ENCODE peak calls at places on chromosome 22, in ten cellular contexts. G is H9; F is Daoy; H is ELF-1; T is fibroblast of the conjunctiva; R is SW 1271; N is NB4; D is psoas muscle; Y is coronary artery; A is activated gamma-delta T cell treated with anti-CD3 and anti-CD28 coated beads, Interleukin-2, amount 50 U/mL, for 16 hours. W is an unnamed sample.

GRCh38 chr22:28034760-28035401 is 115.8 kb upstream of the PITPNB start:
- DNase-seq in G (no peak), F (peak), H (no peak), T (peak), R (no peak), N (no peak), D (peak), Y (peak), A (no peak), W (no peak)

GRCh38 chr22:33038131-33038772 is 19.9 kb downstream of the SYN3 start:
- DNase-seq in G (no peak), F (peak), H (peak), T (no peak), R (no peak), N (peak), D (no peak), Y (no peak), A (no peak), W (no peak)

GRCh38 chr22:38453065-38453672 is 1.8 kb downstream of the KCNJ4 start:
- DNase-seq in G (no peak), F (no peak), H (no peak), T (no peak), R (no peak), N (no peak), D (no peak), Y (no peak), A (no peak), W (no peak)

GRCh38 chr22:30763815-30764686 is 69.4 kb downstream of the OSBP2 start:
- DNase-seq in G (peak), F (peak), H (peak), T (peak), R (no peak), N (peak), D (peak), Y (no peak), A (peak), W (peak)

GRCh38 chr22:30212363-30212995 is 34.1 kb downstream of the LIF start:
- DNase-seq in G (no peak), F (peak), H (no peak), T (no peak), R (peak), N (peak), D (peak), Y (no peak), A (no peak), W (peak)

GRCh38 chr22:30196141-30196866 is 50.3 kb downstream of the LIF start:
- DNase-seq in G (peak), F (peak), H (peak), T (peak), R (peak), N (peak), D (peak), Y (peak), A (peak), W (peak)

GRCh38 chr22:38724926-38725571 is 19.3 kb downstream of the GTPBP1 start:
- DNase-seq in G (no peak), F (no peak), H (peak), T (no peak), R (no peak), N (peak), D (no peak), Y (no peak), A (no peak), W (peak)

GRCh38 chr22:29731058-29731850 is 11.5 kb downstream of the CABP7 start:
- DNase-seq in G (no peak), F (no peak), H (no peak), T (no peak), R (no peak), N (no peak), D (no peak), Y (no peak), A (no peak), W (no peak)

GRCh38 chr22:39024923-39025322 is 4.0 kb downstream of the APOBEC3D start:
- DNase-seq in G (no peak), F (no peak), H (no peak), T (no peak), R (no peak), N (no peak), D (no peak), Y (no peak), A (no peak), W (no peak)

GRCh38 chr22:42905702-42906183 is 48.7 kb upstream of the ARFGAP3 start:
- DNase-seq in G (no peak), F (peak), H (no peak), T (no peak), R (no peak), N (no peak), D (peak), Y (no peak), A (no peak), W (no peak)

GRCh38 chr22:34111210-34111824 is 191.0 kb upstream of the LARGE1 start:
- DNase-seq in G (peak), F (peak), H (peak), T (no peak), R (no peak), N (peak), D (no peak), Y (no peak), A (no peak), W (no peak)

GRCh38 chr22:33000342-33001280 is 57.6 kb downstream of the SYN3 start:
- DNase-seq in G (peak), F (peak), H (peak), T (peak), R (no peak), N (peak), D (peak), Y (no peak), A (no peak), W (peak)

GRCh38 chr22:28976588-28976987 is 85.0 kb downstream of the C22orf31 start:
- DNase-seq in G (no peak), F (peak), H (no peak), T (peak), R (no peak), N (peak), D (no peak), Y (no peak), A (no peak), W (no peak)

GRCh38 chr22:50119169-50119767 is 29.5 kb downstream of the MOV10L1 start:
- DNase-seq in G (no peak), F (no peak), H (no peak), T (no peak), R (no peak), N (no peak), D (no peak), Y (no peak), A (no peak), W (no peak)

GRCh38 chr22:31973739-31974138 is 29.4 kb downstream of the YWHAH start:
- DNase-seq in G (no peak), F (peak), H (no peak), T (no peak), R (no peak), N (no peak), D (no peak), Y (no peak), A (no peak), W (no peak)

GRCh38 chr22:46057762-46058420 is 80.9 kb upstream of the WNT7B start:
- DNase-seq in G (peak), F (no peak), H (no peak), T (no peak), R (no peak), N (no peak), D (no peak), Y (peak), A (no peak), W (peak)

GRCh38 chr22:48960576-48960975 is 867.1 kb downstream of the BRD1 start:
- DNase-seq in G (peak), F (no peak), H (no peak), T (no peak), R (no peak), N (no peak), D (no peak), Y (peak), A (no peak), W (no peak)

GRCh38 chr22:26770624-26771023 is 113.2 kb downstream of the MIAT start:
- DNase-seq in G (no peak), F (no peak), H (no peak), T (no peak), R (no peak), N (peak), D (no peak), Y (no peak), A (no peak), W (peak)

GRCh38 chr22:27686534-27686933 is 115.0 kb downstream of the MN1 start:
- DNase-seq in G (no peak), F (peak), H (peak), T (peak), R (no peak), N (no peak), D (peak), Y (peak), A (no peak), W (peak)

GRCh38 chr22:46450931-46451660 is 86.3 kb downstream of the CELSR1 start:
- DNase-seq in G (no peak), F (no peak), H (no peak), T (no peak), R (no peak), N (no peak), D (no peak), Y (no peak), A (no peak), W (no peak)

GRCh38 chr22:23404689-23405365 is 175.3 kb downstream of the IGLL1 start:
- DNase-seq in G (peak), F (peak), H (peak), T (no peak), R (no peak), N (no peak), D (no peak), Y (no peak), A (no peak), W (no peak)

GRCh38 chr22:42963231-42963595 is 51.7 kb downstream of the PACSIN2 start:
- DNase-seq in G (no peak), F (no peak), H (peak), T (no peak), R (no peak), N (no peak), D (no peak), Y (no peak), A (no peak), W (no peak)

GRCh38 chr22:20610243-20610686 is 102.9 kb downstream of the MED15 start:
- DNase-seq in G (peak), F (no peak), H (peak), T (no peak), R (no peak), N (no peak), D (no peak), Y (no peak), A (no peak), W (no peak)

GRCh38 chr22:45671783-45672563 is at the start of gene ATXN10:
- DNase-seq in G (peak), F (peak), H (peak), T (peak), R (no peak), N (peak), D (peak), Y (peak), A (peak), W (peak)

GRCh38 chr22:20268350-20269012 is 363 bp upstream of the RTN4R start:
- DNase-seq in G (peak), F (peak), H (peak), T (no peak), R (no peak), N (peak), D (peak), Y (no peak), A (peak), W (peak)

GRCh38 chr22:44391481-44392445 is 79.0 kb upstream of the SHISAL1 start:
- DNase-seq in G (peak), F (no peak), H (no peak), T (no peak), R (no peak), N (no peak), D (peak), Y (peak), A (no peak), W (no peak)

GRCh38 chr22:30046716-30047363 is 33.4 kb upstream of the HORMAD2 start:
- DNase-seq in G (no peak), F (no peak), H (no peak), T (no peak), R (no peak), N (no peak), D (no peak), Y (no peak), A (no peak), W (no peak)

GRCh38 chr22:41762980-41763779 is 37.3 kb upstream of the CCDC134 start:
- DNase-seq in G (peak), F (peak), H (peak), T (peak), R (no peak), N (peak), D (no peak), Y (no peak), A (no peak), W (peak)

GRCh38 chr22:37183432-37184379 is 4.3 kb downstream of the C1QTNF6 start:
- DNase-seq in G (no peak), F (no peak), H (peak), T (no peak), R (no peak), N (no peak), D (peak), Y (no peak), A (no peak), W (no peak)

W was measured in MV-4-11.